ENCODE peak calls at places on chromosomes 1 and 21, in four cellular contexts. One of them, this sample, is unnamed.

GRCh38 chr21:29347274-29347681 is 48.6 kb downstream of the BACH1 start:
- DNase-seq in OCI-LY7: no peak
- DNase-seq in PC-3: no peak
- DNase-seq in neural progenitor cell: no peak
- DNase-seq in this sample: peak; percentile 22

GRCh38 chr1:233485385-233485784 is 128.5 kb upstream of the KCNK1 start:
- DNase-seq in OCI-LY7: no peak
- DNase-seq in PC-3: no peak
- DNase-seq in neural progenitor cell: no peak
- DNase-seq in this sample: no peak

GRCh38 chr1:204295666-204296065 is 64.1 kb downstream of the PLEKHA6 start:
- DNase-seq in OCI-LY7: no peak
- DNase-seq in PC-3: no peak
- DNase-seq in neural progenitor cell: no peak
- DNase-seq in this sample: no peak

GRCh38 chr1:106515375-106515774 is 541.1 kb upstream of the PRMT6 start:
- DNase-seq in OCI-LY7: no peak
- DNase-seq in PC-3: peak; percentile 22
- DNase-seq in neural progenitor cell: no peak
- DNase-seq in this sample: no peak

GRCh38 chr1:228937851-228938247 is 202.6 kb downstream of the RHOU start:
- DNase-seq in OCI-LY7: no peak
- DNase-seq in PC-3: no peak
- DNase-seq in neural progenitor cell: peak; percentile 32
- DNase-seq in this sample: no peak

GRCh38 chr1:165073402-165074007 is 283.0 kb downstream of the LMX1A start:
- DNase-seq in OCI-LY7: peak; percentile 38
- DNase-seq in PC-3: peak; percentile 79
- DNase-seq in neural progenitor cell: peak; percentile 75
- DNase-seq in this sample: peak; percentile 71

GRCh38 chr1:201208236-201208635 is 17.6 kb downstream of the IGFN1 start:
- DNase-seq in OCI-LY7: no peak
- DNase-seq in PC-3: no peak
- DNase-seq in neural progenitor cell: no peak
- DNase-seq in this sample: no peak

GRCh38 chr1:172532700-172533510 is at the start of gene SUCO:
- DNase-seq in OCI-LY7: peak; percentile 98
- DNase-seq in PC-3: peak; percentile 100
- DNase-seq in neural progenitor cell: peak; percentile 99
- DNase-seq in this sample: peak; percentile 100

GRCh38 chr1:90580176-90580575 is 136.9 kb downstream of the BARHL2 start:
- DNase-seq in OCI-LY7: no peak
- DNase-seq in PC-3: no peak
- DNase-seq in neural progenitor cell: no peak
- DNase-seq in this sample: peak; percentile 14

GRCh38 chr1:15500184-15500958 is 23.6 kb downstream of the CASP9 start:
- DNase-seq in OCI-LY7: no peak
- DNase-seq in PC-3: no peak
- DNase-seq in neural progenitor cell: no peak
- DNase-seq in this sample: no peak

GRCh38 chr1:80994934-80995333 is 805.8 kb upstream of the ADGRL2 start:
- DNase-seq in OCI-LY7: no peak
- DNase-seq in PC-3: no peak
- DNase-seq in neural progenitor cell: no peak
- DNase-seq in this sample: no peak

GRCh38 chr1:1521331-1521730 is 9.4 kb downstream of the ATAD3A start:
- DNase-seq in OCI-LY7: no peak
- DNase-seq in PC-3: no peak
- DNase-seq in neural progenitor cell: no peak
- DNase-seq in this sample: no peak

GRCh38 chr1:228666686-228667085 is 68.6 kb upstream of the RHOU start:
- DNase-seq in OCI-LY7: no peak
- DNase-seq in PC-3: no peak
- DNase-seq in neural progenitor cell: no peak
- DNase-seq in this sample: no peak

GRCh38 chr1:234730542-234731370 is 120.8 kb upstream of the IRF2BP2 start:
- DNase-seq in OCI-LY7: peak; percentile 65
- DNase-seq in PC-3: no peak
- DNase-seq in neural progenitor cell: no peak
- DNase-seq in this sample: no peak

GRCh38 chr1:61093525-61094137 is 11.3 kb downstream of the NFIA start:
- DNase-seq in OCI-LY7: no peak
- DNase-seq in PC-3: no peak
- DNase-seq in neural progenitor cell: peak; percentile 54
- DNase-seq in this sample: no peak

GRCh38 chr1:155038602-155039307 is 5.1 kb downstream of the DCST1 start:
- DNase-seq in OCI-LY7: no peak
- DNase-seq in PC-3: peak; percentile 89
- DNase-seq in neural progenitor cell: no peak
- DNase-seq in this sample: peak; percentile 80

GRCh38 chr1:235844776-235845175 is 21.9 kb downstream of the LYST start:
- DNase-seq in OCI-LY7: no peak
- DNase-seq in PC-3: no peak
- DNase-seq in neural progenitor cell: no peak
- DNase-seq in this sample: no peak

GRCh38 chr1:8075511-8076051 is 49.5 kb upstream of the ERRFI1 start:
- DNase-seq in OCI-LY7: no peak
- DNase-seq in PC-3: peak; percentile 36
- DNase-seq in neural progenitor cell: no peak
- DNase-seq in this sample: no peak

GRCh38 chr1:53307037-53307436 is 20.8 kb downstream of the LRP8 start:
- DNase-seq in OCI-LY7: no peak
- DNase-seq in PC-3: no peak
- DNase-seq in neural progenitor cell: no peak
- DNase-seq in this sample: no peak

DNA sequence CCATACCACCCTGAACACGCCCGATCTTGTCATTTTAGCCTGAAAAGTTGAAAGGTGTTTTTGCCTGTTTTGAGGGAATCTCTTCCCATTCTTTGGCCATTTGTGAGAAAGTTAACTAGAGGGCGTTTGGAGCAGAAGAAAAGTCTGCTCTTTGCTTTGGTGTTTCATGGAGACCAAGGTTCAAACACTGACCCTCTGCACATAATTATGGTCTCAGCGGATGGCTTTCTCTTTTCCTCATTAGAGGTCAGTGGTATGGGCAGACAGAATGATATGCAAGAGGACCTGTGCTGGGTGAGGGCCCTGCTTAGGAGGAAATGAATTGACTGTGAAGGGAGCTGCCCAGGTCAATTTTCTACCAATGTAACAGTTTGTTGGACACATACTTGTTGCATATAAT is 72.3 kb upstream of the NEK7 start:
- DNase-seq in OCI-LY7: no peak
- DNase-seq in PC-3: no peak
- DNase-seq in neural progenitor cell: no peak
- DNase-seq in this sample: no peak
- H2AFZ ChIP-seq in OCI-LY7: no peak overlapping the region
- H2AFZ ChIP-seq in PC-3: no peak overlapping the region
- H2AFZ ChIP-seq in neural progenitor cell: peak overlapping the region; percentile 4
- H2AFZ ChIP-seq in this sample: no peak overlapping the region

GRCh38 chr1:195740862-195741261 is 867.4 kb downstream of the KCNT2 start:
- DNase-seq in OCI-LY7: no peak
- DNase-seq in PC-3: peak; percentile 39
- DNase-seq in neural progenitor cell: no peak
- DNase-seq in this sample: no peak
- TF ChIP-seq EZH2phosphoT487 in OCI-LY7: no peak
- TF ChIP-seq EZH2phosphoT487 in PC-3: no peak
- TF ChIP-seq EZH2phosphoT487 in neural progenitor cell: no peak
- TF ChIP-seq EZH2phosphoT487 in this sample: no peak

GRCh38 chr1:217133092-217133491 is 409.9 kb upstream of the ESRRG start:
- DNase-seq in OCI-LY7: no peak
- DNase-seq in PC-3: no peak
- DNase-seq in neural progenitor cell: peak; percentile 15
- DNase-seq in this sample: no peak

GRCh38 chr1:217135569-217135915 is 412.3 kb upstream of the ESRRG start:
- DNase-seq in OCI-LY7: no peak
- DNase-seq in PC-3: no peak
- DNase-seq in neural progenitor cell: peak; percentile 37
- DNase-seq in this sample: no peak

GRCh38 chr1:217135987-217136894 is 413.0 kb upstream of the ESRRG start:
- DNase-seq in OCI-LY7: no peak
- DNase-seq in PC-3: no peak
- DNase-seq in neural progenitor cell: peak; percentile 45
- DNase-seq in this sample: no peak

GRCh38 chr1:217134857-217135568 is 411.8 kb upstream of the ESRRG start:
- DNase-seq in OCI-LY7: no peak
- DNase-seq in PC-3: peak; percentile 38
- DNase-seq in neural progenitor cell: peak; percentile 65
- DNase-seq in this sample: peak; percentile 16

DNA sequence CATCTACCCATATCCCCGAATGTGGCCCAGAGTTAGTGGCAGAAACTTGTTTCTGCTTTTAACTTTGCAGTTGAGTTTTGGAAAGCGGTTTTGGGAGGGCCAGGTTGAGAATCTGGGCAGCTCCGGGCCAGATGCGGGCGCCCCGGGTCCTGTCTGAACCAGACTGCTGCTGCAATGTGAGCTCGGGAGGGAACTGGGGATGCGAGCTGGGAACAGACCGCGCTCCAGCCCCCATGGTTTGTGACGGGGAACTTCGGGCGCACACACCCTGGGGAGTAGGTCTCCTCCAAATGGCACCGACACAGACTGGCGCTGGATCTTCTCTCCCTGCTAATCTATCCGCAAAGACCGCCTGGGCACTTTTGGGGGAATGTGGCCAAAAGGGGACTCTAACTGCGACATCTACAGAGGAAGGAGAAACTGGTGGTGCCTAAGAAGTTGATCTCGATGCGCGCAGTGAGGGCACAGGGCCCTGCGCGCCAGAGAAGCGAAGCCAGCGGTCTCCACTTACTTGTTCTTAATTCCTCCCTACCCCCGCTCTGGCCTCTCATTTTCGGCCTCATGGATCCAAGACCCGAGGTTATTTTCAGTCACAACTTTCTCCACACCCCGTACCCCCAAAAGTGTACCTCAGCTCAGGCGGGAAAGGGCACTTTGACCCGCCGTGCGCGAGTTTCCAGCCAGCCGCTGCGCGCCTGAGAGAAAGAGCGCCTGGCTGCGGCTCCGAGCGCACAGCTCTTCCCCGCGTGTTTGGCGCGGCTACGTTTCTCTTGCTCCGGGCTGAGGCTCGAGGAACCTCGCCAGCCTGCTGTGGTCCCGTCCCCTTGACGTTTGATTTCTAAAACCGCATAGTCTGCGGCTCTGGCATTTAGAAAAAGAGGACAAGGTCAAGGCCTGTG is 411.0 kb upstream of the ESRRG start:
- DNase-seq in OCI-LY7: no peak
- DNase-seq in PC-3: no peak
- DNase-seq in neural progenitor cell: peak; percentile 57
- DNase-seq in this sample: peak; percentile 19
- H2AFZ ChIP-seq in OCI-LY7: no peak overlapping the region
- H2AFZ ChIP-seq in PC-3: peak overlapping the region; percentile 90
- H2AFZ ChIP-seq in neural progenitor cell: peak overlapping the region; percentile 79
- H2AFZ ChIP-seq in this sample: peak overlapping the region; percentile 63

GRCh38 chr1:36438715-36439114 is 11.5 kb downstream of the OSCP1 start:
- DNase-seq in OCI-LY7: no peak
- DNase-seq in PC-3: no peak
- DNase-seq in neural progenitor cell: no peak
- DNase-seq in this sample: no peak
- TF ChIP-seq EZH2phosphoT487 in OCI-LY7: no peak
- TF ChIP-seq EZH2phosphoT487 in PC-3: no peak
- TF ChIP-seq EZH2phosphoT487 in neural progenitor cell: no peak
- TF ChIP-seq EZH2phosphoT487 in this sample: no peak

This sample was measured in hepatocyte.